ENCODE peak calls at places on chromosomes 5 and 9, in ten cellular contexts. One of them, this sample, is unnamed.

GRCh38 chr5:104412649-104413240 is 850.2 kb upstream of the NUDT12 start:
- DNase-seq in activated T-cell treated with anti-CD3 and anti-CD28 coated beads for 4 hours: no peak
- DNase-seq in AG09319: no peak
- DNase-seq in stimulated activated CD4-positive, alpha-beta T cell treated with anti-CD3 and anti-CD28 coated beads, Interleukin-1b, Interleukin-23, amount 100 ng/mL, for 24 hours: no peak
- DNase-seq in hepatocyte: peak
- DNase-seq in amniotic stem cell: peak
- DNase-seq in activated CD4-positive, alpha-beta T cell treated with anti-CD3 and anti-CD28 coated beads, Interleukin-2, amount 50 U/mL, for 24 hours: no peak
- DNase-seq in NCI-H2171: no peak
- DNase-seq in NCI-H2081: peak
- DNase-seq in NCI-H748 treated with DMSO at 0.1 percent for 48 hours: no peak
- DNase-seq in this sample: no peak

GRCh38 chr5:78881884-78882283 is 103.2 kb downstream of the ARSB start:
- DNase-seq in activated T-cell treated with anti-CD3 and anti-CD28 coated beads for 4 hours: no peak
- DNase-seq in AG09319: no peak
- DNase-seq in stimulated activated CD4-positive, alpha-beta T cell treated with anti-CD3 and anti-CD28 coated beads, Interleukin-1b, Interleukin-23, amount 100 ng/mL, for 24 hours: no peak
- DNase-seq in hepatocyte: no peak
- DNase-seq in amniotic stem cell: no peak
- DNase-seq in activated CD4-positive, alpha-beta T cell treated with anti-CD3 and anti-CD28 coated beads, Interleukin-2, amount 50 U/mL, for 24 hours: no peak
- DNase-seq in NCI-H2171: no peak
- DNase-seq in NCI-H2081: no peak
- DNase-seq in NCI-H748 treated with DMSO at 0.1 percent for 48 hours: no peak
- DNase-seq in this sample: no peak

GRCh38 chr9:71819115-71819739 is 50.9 kb upstream of the CEMIP2 start:
- DNase-seq in activated T-cell treated with anti-CD3 and anti-CD28 coated beads for 4 hours: peak
- DNase-seq in AG09319: no peak
- DNase-seq in stimulated activated CD4-positive, alpha-beta T cell treated with anti-CD3 and anti-CD28 coated beads, Interleukin-1b, Interleukin-23, amount 100 ng/mL, for 24 hours: peak
- DNase-seq in hepatocyte: peak
- DNase-seq in amniotic stem cell: peak
- DNase-seq in activated CD4-positive, alpha-beta T cell treated with anti-CD3 and anti-CD28 coated beads, Interleukin-2, amount 50 U/mL, for 24 hours: peak
- DNase-seq in NCI-H2171: peak
- DNase-seq in NCI-H2081: peak
- DNase-seq in NCI-H748 treated with DMSO at 0.1 percent for 48 hours: no peak
- DNase-seq in this sample: no peak

GRCh38 chr5:173020643-173021042 is 35.5 kb upstream of the CREBRF start:
- DNase-seq in activated T-cell treated with anti-CD3 and anti-CD28 coated beads for 4 hours: no peak
- DNase-seq in AG09319: no peak
- DNase-seq in stimulated activated CD4-positive, alpha-beta T cell treated with anti-CD3 and anti-CD28 coated beads, Interleukin-1b, Interleukin-23, amount 100 ng/mL, for 24 hours: no peak
- DNase-seq in hepatocyte: no peak
- DNase-seq in amniotic stem cell: no peak
- DNase-seq in activated CD4-positive, alpha-beta T cell treated with anti-CD3 and anti-CD28 coated beads, Interleukin-2, amount 50 U/mL, for 24 hours: no peak
- DNase-seq in NCI-H2171: no peak
- DNase-seq in NCI-H2081: no peak
- DNase-seq in NCI-H748 treated with DMSO at 0.1 percent for 48 hours: no peak
- DNase-seq in this sample: no peak

GRCh38 chr5:138240690-138241385 is 27.7 kb upstream of the CDC23 start:
- DNase-seq in activated T-cell treated with anti-CD3 and anti-CD28 coated beads for 4 hours: no peak
- DNase-seq in AG09319: no peak
- DNase-seq in stimulated activated CD4-positive, alpha-beta T cell treated with anti-CD3 and anti-CD28 coated beads, Interleukin-1b, Interleukin-23, amount 100 ng/mL, for 24 hours: no peak
- DNase-seq in hepatocyte: no peak
- DNase-seq in amniotic stem cell: no peak
- DNase-seq in activated CD4-positive, alpha-beta T cell treated with anti-CD3 and anti-CD28 coated beads, Interleukin-2, amount 50 U/mL, for 24 hours: no peak
- DNase-seq in NCI-H2171: no peak
- DNase-seq in NCI-H2081: no peak
- DNase-seq in NCI-H748 treated with DMSO at 0.1 percent for 48 hours: no peak
- DNase-seq in this sample: no peak

GRCh38 chr5:59038169-59039002 is 455.5 kb downstream of the RAB3C start:
- DNase-seq in activated T-cell treated with anti-CD3 and anti-CD28 coated beads for 4 hours: no peak
- DNase-seq in AG09319: no peak
- DNase-seq in stimulated activated CD4-positive, alpha-beta T cell treated with anti-CD3 and anti-CD28 coated beads, Interleukin-1b, Interleukin-23, amount 100 ng/mL, for 24 hours: peak
- DNase-seq in hepatocyte: peak
- DNase-seq in amniotic stem cell: no peak
- DNase-seq in activated CD4-positive, alpha-beta T cell treated with anti-CD3 and anti-CD28 coated beads, Interleukin-2, amount 50 U/mL, for 24 hours: no peak
- DNase-seq in NCI-H2171: no peak
- DNase-seq in NCI-H2081: no peak
- DNase-seq in NCI-H748 treated with DMSO at 0.1 percent for 48 hours: no peak
- DNase-seq in this sample: peak

GRCh38 chr5:180050106-180050929 is 21.2 kb downstream of the RNF130 start:
- DNase-seq in activated T-cell treated with anti-CD3 and anti-CD28 coated beads for 4 hours: no peak
- DNase-seq in AG09319: no peak
- DNase-seq in stimulated activated CD4-positive, alpha-beta T cell treated with anti-CD3 and anti-CD28 coated beads, Interleukin-1b, Interleukin-23, amount 100 ng/mL, for 24 hours: no peak
- DNase-seq in hepatocyte: no peak
- DNase-seq in amniotic stem cell: no peak
- DNase-seq in activated CD4-positive, alpha-beta T cell treated with anti-CD3 and anti-CD28 coated beads, Interleukin-2, amount 50 U/mL, for 24 hours: no peak
- DNase-seq in NCI-H2171: no peak
- DNase-seq in NCI-H2081: no peak
- DNase-seq in NCI-H748 treated with DMSO at 0.1 percent for 48 hours: no peak
- DNase-seq in this sample: no peak

GRCh38 chr5:67809589-67809988 is 406.0 kb upstream of the PIK3R1 start:
- DNase-seq in activated T-cell treated with anti-CD3 and anti-CD28 coated beads for 4 hours: no peak
- DNase-seq in AG09319: no peak
- DNase-seq in stimulated activated CD4-positive, alpha-beta T cell treated with anti-CD3 and anti-CD28 coated beads, Interleukin-1b, Interleukin-23, amount 100 ng/mL, for 24 hours: no peak
- DNase-seq in hepatocyte: no peak
- DNase-seq in amniotic stem cell: no peak
- DNase-seq in activated CD4-positive, alpha-beta T cell treated with anti-CD3 and anti-CD28 coated beads, Interleukin-2, amount 50 U/mL, for 24 hours: no peak
- DNase-seq in NCI-H2171: peak
- DNase-seq in NCI-H2081: peak
- DNase-seq in NCI-H748 treated with DMSO at 0.1 percent for 48 hours: no peak
- DNase-seq in this sample: no peak

GRCh38 chr5:130278136-130278535 is 373.9 kb downstream of the CHSY3 start:
- DNase-seq in activated T-cell treated with anti-CD3 and anti-CD28 coated beads for 4 hours: no peak
- DNase-seq in AG09319: no peak
- DNase-seq in stimulated activated CD4-positive, alpha-beta T cell treated with anti-CD3 and anti-CD28 coated beads, Interleukin-1b, Interleukin-23, amount 100 ng/mL, for 24 hours: no peak
- DNase-seq in hepatocyte: no peak
- DNase-seq in amniotic stem cell: no peak
- DNase-seq in activated CD4-positive, alpha-beta T cell treated with anti-CD3 and anti-CD28 coated beads, Interleukin-2, amount 50 U/mL, for 24 hours: no peak
- DNase-seq in NCI-H2171: no peak
- DNase-seq in NCI-H2081: no peak
- DNase-seq in NCI-H748 treated with DMSO at 0.1 percent for 48 hours: no peak
- DNase-seq in this sample: no peak

GRCh38 chr5:108345541-108346171 is 36.2 kb downstream of the FBXL17 start:
- DNase-seq in activated T-cell treated with anti-CD3 and anti-CD28 coated beads for 4 hours: no peak
- DNase-seq in AG09319: no peak
- DNase-seq in stimulated activated CD4-positive, alpha-beta T cell treated with anti-CD3 and anti-CD28 coated beads, Interleukin-1b, Interleukin-23, amount 100 ng/mL, for 24 hours: no peak
- DNase-seq in hepatocyte: peak
- DNase-seq in amniotic stem cell: peak
- DNase-seq in activated CD4-positive, alpha-beta T cell treated with anti-CD3 and anti-CD28 coated beads, Interleukin-2, amount 50 U/mL, for 24 hours: no peak
- DNase-seq in NCI-H2171: no peak
- DNase-seq in NCI-H2081: peak
- DNase-seq in NCI-H748 treated with DMSO at 0.1 percent for 48 hours: peak
- DNase-seq in this sample: no peak

GRCh38 chr5:173733831-173734491 is 117.5 kb upstream of the BOD1 start:
- DNase-seq in activated T-cell treated with anti-CD3 and anti-CD28 coated beads for 4 hours: no peak
- DNase-seq in AG09319: no peak
- DNase-seq in stimulated activated CD4-positive, alpha-beta T cell treated with anti-CD3 and anti-CD28 coated beads, Interleukin-1b, Interleukin-23, amount 100 ng/mL, for 24 hours: no peak
- DNase-seq in hepatocyte: no peak
- DNase-seq in amniotic stem cell: no peak
- DNase-seq in activated CD4-positive, alpha-beta T cell treated with anti-CD3 and anti-CD28 coated beads, Interleukin-2, amount 50 U/mL, for 24 hours: no peak
- DNase-seq in NCI-H2171: no peak
- DNase-seq in NCI-H2081: no peak
- DNase-seq in NCI-H748 treated with DMSO at 0.1 percent for 48 hours: no peak
- DNase-seq in this sample: no peak

GRCh38 chr9:18456624-18457237 is 17.2 kb upstream of the ADAMTSL1 start:
- DNase-seq in activated T-cell treated with anti-CD3 and anti-CD28 coated beads for 4 hours: no peak
- DNase-seq in AG09319: no peak
- DNase-seq in stimulated activated CD4-positive, alpha-beta T cell treated with anti-CD3 and anti-CD28 coated beads, Interleukin-1b, Interleukin-23, amount 100 ng/mL, for 24 hours: no peak
- DNase-seq in hepatocyte: peak
- DNase-seq in amniotic stem cell: no peak
- DNase-seq in activated CD4-positive, alpha-beta T cell treated with anti-CD3 and anti-CD28 coated beads, Interleukin-2, amount 50 U/mL, for 24 hours: no peak
- DNase-seq in NCI-H2171: no peak
- DNase-seq in NCI-H2081: no peak
- DNase-seq in NCI-H748 treated with DMSO at 0.1 percent for 48 hours: no peak
- DNase-seq in this sample: no peak

GRCh38 chr5:169650701-169651331 is 13.7 kb downstream of the DOCK2 start:
- DNase-seq in activated T-cell treated with anti-CD3 and anti-CD28 coated beads for 4 hours: no peak
- DNase-seq in AG09319: no peak
- DNase-seq in stimulated activated CD4-positive, alpha-beta T cell treated with anti-CD3 and anti-CD28 coated beads, Interleukin-1b, Interleukin-23, amount 100 ng/mL, for 24 hours: no peak
- DNase-seq in hepatocyte: no peak
- DNase-seq in amniotic stem cell: no peak
- DNase-seq in activated CD4-positive, alpha-beta T cell treated with anti-CD3 and anti-CD28 coated beads, Interleukin-2, amount 50 U/mL, for 24 hours: peak
- DNase-seq in NCI-H2171: no peak
- DNase-seq in NCI-H2081: no peak
- DNase-seq in NCI-H748 treated with DMSO at 0.1 percent for 48 hours: no peak
- DNase-seq in this sample: no peak

GRCh38 chr9:131264231-131264630 is 12.1 kb downstream of the FAM78A start:
- DNase-seq in activated T-cell treated with anti-CD3 and anti-CD28 coated beads for 4 hours: no peak
- DNase-seq in AG09319: no peak
- DNase-seq in stimulated activated CD4-positive, alpha-beta T cell treated with anti-CD3 and anti-CD28 coated beads, Interleukin-1b, Interleukin-23, amount 100 ng/mL, for 24 hours: no peak
- DNase-seq in hepatocyte: no peak
- DNase-seq in amniotic stem cell: no peak
- DNase-seq in activated CD4-positive, alpha-beta T cell treated with anti-CD3 and anti-CD28 coated beads, Interleukin-2, amount 50 U/mL, for 24 hours: no peak
- DNase-seq in NCI-H2171: no peak
- DNase-seq in NCI-H2081: peak
- DNase-seq in NCI-H748 treated with DMSO at 0.1 percent for 48 hours: no peak
- DNase-seq in this sample: no peak

GRCh38 chr5:64165500-64166200 is at the start of gene RNF180:
- DNase-seq in activated T-cell treated with anti-CD3 and anti-CD28 coated beads for 4 hours: no peak
- DNase-seq in AG09319: no peak
- DNase-seq in stimulated activated CD4-positive, alpha-beta T cell treated with anti-CD3 and anti-CD28 coated beads, Interleukin-1b, Interleukin-23, amount 100 ng/mL, for 24 hours: no peak
- DNase-seq in hepatocyte: peak
- DNase-seq in amniotic stem cell: no peak
- DNase-seq in activated CD4-positive, alpha-beta T cell treated with anti-CD3 and anti-CD28 coated beads, Interleukin-2, amount 50 U/mL, for 24 hours: no peak
- DNase-seq in NCI-H2171: peak
- DNase-seq in NCI-H2081: peak
- DNase-seq in NCI-H748 treated with DMSO at 0.1 percent for 48 hours: no peak
- DNase-seq in this sample: no peak

GRCh38 chr5:18325431-18325830 is 691.2 kb downstream of the TAF11L14 start:
- DNase-seq in activated T-cell treated with anti-CD3 and anti-CD28 coated beads for 4 hours: no peak
- DNase-seq in AG09319: no peak
- DNase-seq in stimulated activated CD4-positive, alpha-beta T cell treated with anti-CD3 and anti-CD28 coated beads, Interleukin-1b, Interleukin-23, amount 100 ng/mL, for 24 hours: no peak
- DNase-seq in hepatocyte: no peak
- DNase-seq in amniotic stem cell: no peak
- DNase-seq in activated CD4-positive, alpha-beta T cell treated with anti-CD3 and anti-CD28 coated beads, Interleukin-2, amount 50 U/mL, for 24 hours: no peak
- DNase-seq in NCI-H2171: no peak
- DNase-seq in NCI-H2081: no peak
- DNase-seq in NCI-H748 treated with DMSO at 0.1 percent for 48 hours: no peak
- DNase-seq in this sample: no peak

GRCh38 chr5:132098151-132098594 is 24.6 kb downstream of the CSF2 start:
- DNase-seq in activated T-cell treated with anti-CD3 and anti-CD28 coated beads for 4 hours: no peak
- DNase-seq in AG09319: no peak
- DNase-seq in stimulated activated CD4-positive, alpha-beta T cell treated with anti-CD3 and anti-CD28 coated beads, Interleukin-1b, Interleukin-23, amount 100 ng/mL, for 24 hours: no peak
- DNase-seq in hepatocyte: no peak
- DNase-seq in amniotic stem cell: no peak
- DNase-seq in activated CD4-positive, alpha-beta T cell treated with anti-CD3 and anti-CD28 coated beads, Interleukin-2, amount 50 U/mL, for 24 hours: no peak
- DNase-seq in NCI-H2171: no peak
- DNase-seq in NCI-H2081: no peak
- DNase-seq in NCI-H748 treated with DMSO at 0.1 percent for 48 hours: no peak
- DNase-seq in this sample: no peak

GRCh38 chr5:147017621-147018020 is 139.1 kb upstream of the PPP2R2B start:
- DNase-seq in activated T-cell treated with anti-CD3 and anti-CD28 coated beads for 4 hours: no peak
- DNase-seq in AG09319: no peak
- DNase-seq in stimulated activated CD4-positive, alpha-beta T cell treated with anti-CD3 and anti-CD28 coated beads, Interleukin-1b, Interleukin-23, amount 100 ng/mL, for 24 hours: no peak
- DNase-seq in hepatocyte: no peak
- DNase-seq in amniotic stem cell: no peak
- DNase-seq in activated CD4-positive, alpha-beta T cell treated with anti-CD3 and anti-CD28 coated beads, Interleukin-2, amount 50 U/mL, for 24 hours: no peak
- DNase-seq in NCI-H2171: no peak
- DNase-seq in NCI-H2081: no peak
- DNase-seq in NCI-H748 treated with DMSO at 0.1 percent for 48 hours: no peak
- DNase-seq in this sample: no peak

GRCh38 chr5:174589599-174589998 is 134.8 kb upstream of the MSX2 start:
- DNase-seq in activated T-cell treated with anti-CD3 and anti-CD28 coated beads for 4 hours: no peak
- DNase-seq in AG09319: no peak
- DNase-seq in stimulated activated CD4-positive, alpha-beta T cell treated with anti-CD3 and anti-CD28 coated beads, Interleukin-1b, Interleukin-23, amount 100 ng/mL, for 24 hours: no peak
- DNase-seq in hepatocyte: no peak
- DNase-seq in amniotic stem cell: no peak
- DNase-seq in activated CD4-positive, alpha-beta T cell treated with anti-CD3 and anti-CD28 coated beads, Interleukin-2, amount 50 U/mL, for 24 hours: no peak
- DNase-seq in NCI-H2171: no peak
- DNase-seq in NCI-H2081: no peak
- DNase-seq in NCI-H748 treated with DMSO at 0.1 percent for 48 hours: no peak
- DNase-seq in this sample: no peak

GRCh38 chr9:69573666-69574456 is 98.3 kb downstream of the APBA1 start:
- DNase-seq in activated T-cell treated with anti-CD3 and anti-CD28 coated beads for 4 hours: no peak
- DNase-seq in AG09319: no peak
- DNase-seq in stimulated activated CD4-positive, alpha-beta T cell treated with anti-CD3 and anti-CD28 coated beads, Interleukin-1b, Interleukin-23, amount 100 ng/mL, for 24 hours: no peak
- DNase-seq in hepatocyte: no peak
- DNase-seq in amniotic stem cell: no peak
- DNase-seq in activated CD4-positive, alpha-beta T cell treated with anti-CD3 and anti-CD28 coated beads, Interleukin-2, amount 50 U/mL, for 24 hours: no peak
- DNase-seq in NCI-H2171: peak
- DNase-seq in NCI-H2081: no peak
- DNase-seq in NCI-H748 treated with DMSO at 0.1 percent for 48 hours: no peak
- DNase-seq in this sample: no peak

GRCh38 chr9:128409998-128410397 is 10.7 kb upstream of the CERCAM start:
- DNase-seq in activated T-cell treated with anti-CD3 and anti-CD28 coated beads for 4 hours: no peak
- DNase-seq in AG09319: no peak
- DNase-seq in stimulated activated CD4-positive, alpha-beta T cell treated with anti-CD3 and anti-CD28 coated beads, Interleukin-1b, Interleukin-23, amount 100 ng/mL, for 24 hours: no peak
- DNase-seq in hepatocyte: no peak
- DNase-seq in amniotic stem cell: no peak
- DNase-seq in activated CD4-positive, alpha-beta T cell treated with anti-CD3 and anti-CD28 coated beads, Interleukin-2, amount 50 U/mL, for 24 hours: no peak
- DNase-seq in NCI-H2171: no peak
- DNase-seq in NCI-H2081: no peak
- DNase-seq in NCI-H748 treated with DMSO at 0.1 percent for 48 hours: no peak
- DNase-seq in this sample: no peak

GRCh38 chr5:1901081-1901480 is 18.4 kb upstream of the IRX4 start:
- DNase-seq in activated T-cell treated with anti-CD3 and anti-CD28 coated beads for 4 hours: no peak
- DNase-seq in AG09319: no peak
- DNase-seq in stimulated activated CD4-positive, alpha-beta T cell treated with anti-CD3 and anti-CD28 coated beads, Interleukin-1b, Interleukin-23, amount 100 ng/mL, for 24 hours: no peak
- DNase-seq in hepatocyte: no peak
- DNase-seq in amniotic stem cell: no peak
- DNase-seq in activated CD4-positive, alpha-beta T cell treated with anti-CD3 and anti-CD28 coated beads, Interleukin-2, amount 50 U/mL, for 24 hours: no peak
- DNase-seq in NCI-H2171: no peak
- DNase-seq in NCI-H2081: no peak
- DNase-seq in NCI-H748 treated with DMSO at 0.1 percent for 48 hours: no peak
- DNase-seq in this sample: no peak

GRCh38 chr5:149271195-149271716 is 403 bp upstream of the AFAP1L1 start:
- DNase-seq in activated T-cell treated with anti-CD3 and anti-CD28 coated beads for 4 hours: no peak
- DNase-seq in AG09319: no peak
- DNase-seq in stimulated activated CD4-positive, alpha-beta T cell treated with anti-CD3 and anti-CD28 coated beads, Interleukin-1b, Interleukin-23, amount 100 ng/mL, for 24 hours: no peak
- DNase-seq in hepatocyte: peak
- DNase-seq in amniotic stem cell: no peak
- DNase-seq in activated CD4-positive, alpha-beta T cell treated with anti-CD3 and anti-CD28 coated beads, Interleukin-2, amount 50 U/mL, for 24 hours: no peak
- DNase-seq in NCI-H2171: no peak
- DNase-seq in NCI-H2081: no peak
- DNase-seq in NCI-H748 treated with DMSO at 0.1 percent for 48 hours: no peak
- DNase-seq in this sample: no peak